ENCODE peak calls at places on chromosome 22, in nine cellular contexts. I, K, W, N, H, S, V, J and C are unnamed samples.

GRCh38 chr22:18071968-18072310 is 5.9 kb upstream of the PEX26 start:
- DNase-seq in I (no peak), K (no peak), W (no peak), N (no peak), H (no peak), S (no peak), V (no peak), J (no peak), C (no peak)

GRCh38 chr22:38467904-38468760 is at the start of gene KDELR3:
- DNase-seq in I (no peak), K (peak), W (peak), N (peak), H (peak), S (peak), V (peak), J (peak), C (no peak)

GRCh38 chr22:19787849-19788141 is 27.2 kb downstream of the TBX1 start:
- DNase-seq in I (no peak), K (no peak), W (no peak), N (no peak), H (no peak), S (no peak), V (no peak), J (no peak), C (no peak)

GRCh38 chr22:29117799-29118477 is 45.1 kb downstream of the KREMEN1 start:
- DNase-seq in I (no peak), K (no peak), W (no peak), N (no peak), H (no peak), S (no peak), V (no peak), J (peak), C (no peak)

GRCh38 chr22:24200616-24201212 is 19.4 kb downstream of the SUSD2 start:
- DNase-seq in I (no peak), K (peak), W (no peak), N (no peak), H (no peak), S (no peak), V (no peak), J (peak), C (no peak)

GRCh38 chr22:17772249-17772962 is 1.9 kb downstream of the BID start:
- DNase-seq in I (no peak), K (peak), W (no peak), N (no peak), H (no peak), S (no peak), V (peak), J (no peak), C (no peak)

GRCh38 chr22:48551716-48552268 is 1275.9 kb downstream of the BRD1 start:
- DNase-seq in I (no peak), K (no peak), W (no peak), N (no peak), H (no peak), S (no peak), V (no peak), J (no peak), C (no peak)

GRCh38 chr22:34333285-34333684 is 413.0 kb upstream of the LARGE1 start:
- DNase-seq in I (no peak), K (no peak), W (no peak), N (no peak), H (no peak), S (no peak), V (no peak), J (no peak), C (no peak)

GRCh38 chr22:39392341-39392948 is 7.1 kb upstream of the TAB1 start:
- DNase-seq in I (no peak), K (no peak), W (no peak), N (no peak), H (no peak), S (no peak), V (no peak), J (no peak), C (peak)

GRCh38 chr22:24564376-24565058 is 8.7 kb downstream of the SNRPD3 start:
- DNase-seq in I (no peak), K (no peak), W (no peak), N (no peak), H (no peak), S (no peak), V (no peak), J (peak), C (no peak)

GRCh38 chr22:44580756-44581435 is 82.9 kb upstream of the RTL6 start:
- DNase-seq in I (no peak), K (no peak), W (peak), N (no peak), H (no peak), S (no peak), V (no peak), J (no peak), C (no peak)

GRCh38 chr22:37057226-37057625 is 5.7 kb downstream of the KCTD17 start:
- DNase-seq in I (no peak), K (no peak), W (no peak), N (no peak), H (no peak), S (no peak), V (no peak), J (no peak), C (no peak)

GRCh38 chr22:45009881-45010531 is at the start of gene PHF21B:
- DNase-seq in I (no peak), K (peak), W (peak), N (no peak), H (peak), S (peak), V (peak), J (peak), C (peak)

GRCh38 chr22:18091916-18092526 is 14.2 kb downstream of the PEX26 start:
- DNase-seq in I (no peak), K (peak), W (peak), N (peak), H (no peak), S (peak), V (no peak), J (peak), C (peak)